ENCODE peak calls at places on chromosome 10, in nine cellular contexts. W, P, Y, K, D, H, Z, I and S are unnamed samples. For H3K4me1 and H3K9me3, the result is how much of the 10 kb centered on the place peaks cover.

GRCh38 chr10:71990706-71991269 is 26.6 kb downstream of the CHST3 start:
- DNase-seq in W (no peak), Z (no peak), D (no peak), H (no peak), K (no peak), Y (no peak), I (no peak), P (no peak), S (no peak)

GRCh38 chr10:72328829-72329204 is 25.9 kb downstream of the DNAJB12 start:
- DNase-seq in P (peak), Y (no peak), I (no peak), D (no peak), K (no peak), W (peak), Z (no peak), H (no peak), S (no peak)

GRCh38 chr10:88342733-88343310 is 240.3 kb downstream of the RNLS start:
- DNase-seq in D (no peak), P (no peak), Z (no peak), Y (no peak), K (no peak), H (no peak), I (peak), W (no peak), S (no peak)

GRCh38 chr10:102504179-102504975 is 605 bp downstream of the SUFU start:
- DNase-seq in Y (peak), K (no peak), H (peak), I (peak), P (peak), D (peak), W (peak), Z (peak), S (peak)

GRCh38 chr10:10891437-10891836 is 126.2 kb upstream of the CELF2 start:
- DNase-seq in Z (peak), D (no peak), I (peak), K (no peak), W (no peak), Y (no peak), H (no peak), P (no peak), S (no peak)

GRCh38 chr10:124562425-124563060 is 100.9 kb downstream of the LHPP start:
- DNase-seq in I (no peak), P (peak), H (no peak), W (no peak), D (no peak), Z (peak), K (no peak), Y (no peak), S (no peak)

GRCh38 chr10:67098460-67098859 is 172.6 kb downstream of the LRRTM3 start:
- DNase-seq in D (no peak), I (no peak), P (no peak), Z (no peak), K (no peak), H (no peak), Y (no peak), W (no peak), S (no peak)

GRCh38 chr10:37713642-37714041 is 143.8 kb downstream of the ZNF248 start:
- DNase-seq in D (no peak), P (no peak), K (no peak), Z (no peak), W (no peak), Y (no peak), H (no peak), I (no peak), S (no peak)

GRCh38 chr10:11719496-11719895 is 22.7 kb upstream of the ECHDC3 start:
- DNase-seq in D (no peak), I (no peak), W (no peak), H (no peak), P (no peak), K (no peak), Z (no peak), Y (no peak), S (no peak)

GRCh38 chr10:70649526-70649925 is 22.8 kb upstream of the ADAMTS14 start:
- DNase-seq in D (no peak), W (no peak), Z (no peak), P (no peak), Y (no peak), K (no peak), I (no peak), H (no peak), S (no peak)

GRCh38 chr10:21531164-21531563 is 2.9 kb upstream of the MLLT10 start:
- DNase-seq in D (no peak), W (no peak), Z (no peak), I (no peak), K (no peak), Y (no peak), P (no peak), H (no peak), S (peak)

GRCh38 chr10:129769381-129770116 is 194.5 kb downstream of the EBF3 start:
- DNase-seq in P (no peak), D (peak), I (no peak), Z (no peak), Y (peak), H (no peak), K (no peak), W (no peak), S (no peak)

GRCh38 chr10:31580646-31581045 is 261.6 kb downstream of the ZEB1 start:
- DNase-seq in I (no peak), K (no peak), Z (no peak), Y (no peak), D (no peak), P (no peak), W (no peak), H (no peak), S (no peak)

GRCh38 chr10:88466786-88467185 is 116.3 kb downstream of the RNLS start:
- DNase-seq in K (no peak), Z (no peak), W (no peak), Y (no peak), P (no peak), H (no peak), I (no peak), D (no peak), S (no peak)

GRCh38 chr10:63206576-63206975 is 73.4 kb downstream of the NRBF2 start:
- DNase-seq in I (no peak), D (no peak), W (no peak), Y (no peak), Z (no peak), H (no peak), P (no peak), K (no peak), S (no peak)

GRCh38 chr10:63206997-63207952 is 74.1 kb downstream of the NRBF2 start:
- DNase-seq in P (no peak), I (peak), Z (no peak), W (no peak), H (peak), Y (peak), K (no peak), D (no peak), S (no peak)

GRCh38 chr10:63210611-63211196 is 77.6 kb downstream of the NRBF2 start:
- DNase-seq in W (no peak), Y (no peak), Z (no peak), K (no peak), D (no peak), I (peak), H (no peak), P (no peak), S (no peak)

GRCh38 chr10:63209703-63210102 is 76.6 kb downstream of the NRBF2 start:
- DNase-seq in H (no peak), Z (no peak), K (no peak), P (no peak), W (no peak), I (no peak), D (no peak), Y (no peak), S (no peak)

DNA sequence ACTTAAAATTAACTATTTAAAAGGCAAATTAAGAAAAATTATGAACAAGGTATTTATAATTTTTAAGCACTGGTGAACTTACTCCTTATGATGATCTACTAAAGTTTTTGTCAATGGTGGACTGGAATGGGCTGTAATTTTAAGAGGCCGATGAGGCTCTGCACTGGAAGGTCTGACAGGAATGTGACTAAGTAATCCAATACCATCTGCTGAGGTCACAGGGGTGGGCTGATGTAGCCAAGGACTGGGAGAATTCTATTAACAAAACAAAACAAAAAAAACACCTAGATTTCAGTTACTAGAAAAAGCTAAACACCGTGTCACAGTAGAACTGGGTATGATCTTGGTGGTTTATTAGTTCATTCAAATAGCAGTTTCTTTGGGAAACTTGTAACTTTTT is 75.9 kb downstream of the NRBF2 start:
- DNase-seq in W (no peak), Y (no peak), P (no peak), I (no peak), D (peak), Z (no peak), K (no peak), H (no peak), S (peak)
- H3K4me1 ChIP-seq in W (under half), Y (half or more), P (under half), I (under half), D (under half), Z (under half), K (under half), H (under half), S (under half)

GRCh38 chr10:43082087-43082486 is 5.2 kb downstream of the RET start:
- DNase-seq in Z (no peak), D (no peak), I (no peak), K (no peak), W (peak), H (no peak), Y (no peak), P (no peak), S (no peak)
- H3K27ac ChIP-seq in Z (no peak), D (no peak), I (no peak), K (no peak), W (no peak), H (no peak), Y (no peak), P (no peak), S (no peak)

GRCh38 chr10:32771217-32771616 is 186.8 kb downstream of the ITGB1 start:
- DNase-seq in D (no peak), Y (no peak), I (no peak), P (no peak), H (no peak), K (no peak), Z (no peak), W (no peak), S (no peak)
- H3K9me3 ChIP-seq in D (under half), Y (under half), I (under half), P (under half), H (under half), K (under half), Z (under half), W (under half), S (under half)

DNA sequence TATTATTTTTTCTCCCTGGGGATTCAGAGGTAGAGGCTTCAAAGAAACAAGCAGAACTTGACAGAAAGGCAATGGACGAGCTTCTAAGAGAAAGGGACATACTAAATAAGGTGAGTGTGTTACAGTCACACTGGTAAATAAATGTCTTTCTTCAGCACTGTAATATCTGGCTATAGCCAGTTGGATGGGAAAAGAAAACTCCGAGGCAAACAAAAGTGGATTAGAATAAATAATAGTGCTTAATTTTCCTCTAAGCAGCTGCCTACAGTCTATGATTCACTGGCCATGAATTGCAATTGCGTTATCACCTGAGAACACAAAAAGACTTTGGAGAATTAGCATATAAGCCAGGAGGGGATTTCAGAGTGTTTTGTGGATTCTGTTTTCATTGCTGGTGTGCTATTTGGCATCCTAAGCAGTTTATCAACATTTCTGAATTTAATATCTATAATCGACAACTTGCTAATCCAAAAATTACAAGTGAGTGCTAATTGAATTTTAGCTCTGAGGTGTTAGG is 23.2 kb downstream of the CFAP58 start:
- DNase-seq in Y (no peak), K (no peak), P (no peak), D (no peak), W (no peak), Z (no peak), H (no peak), I (no peak), S (no peak)
- H3K4me1 ChIP-seq in Y (under half), K (under half), P (under half), D (under half), W (under half), Z (under half), H (under half), I (under half), S (under half)

DNA sequence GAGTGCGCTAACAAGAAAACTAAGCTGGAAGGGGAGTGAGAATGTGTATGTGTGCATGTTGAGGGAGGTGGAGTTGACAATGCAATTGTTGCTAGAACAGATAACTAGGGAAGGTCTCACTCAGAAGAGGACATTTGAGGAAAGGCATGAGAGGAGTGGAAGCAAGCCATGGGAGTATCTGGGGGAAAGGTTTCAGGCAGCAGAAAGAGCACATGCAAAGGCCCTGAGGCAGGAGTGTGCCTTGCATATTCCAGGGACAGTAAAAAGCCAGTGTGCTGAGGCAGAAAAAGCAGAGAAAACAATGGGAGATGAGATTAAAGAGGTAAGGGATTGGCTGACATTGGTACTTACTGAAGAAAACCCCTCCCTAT is 149.6 kb upstream of the ADO start:
- DNase-seq in Y (no peak), W (no peak), D (no peak), P (no peak), I (no peak), Z (no peak), H (no peak), K (no peak), S (no peak)
- H3K27ac ChIP-seq in Y (no peak), W (no peak), D (no peak), P (no peak), I (no peak), Z (no peak), H (no peak), K (no peak), S (no peak)

GRCh38 chr10:422675-423074 is 266.8 kb downstream of the DIP2C start:
- DNase-seq in D (no peak), H (no peak), W (no peak), Y (no peak), P (no peak), K (no peak), Z (no peak), I (no peak), S (no peak)
- H3K9me3 ChIP-seq in D (under half), H (under half), W (under half), Y (under half), P (under half), K (under half), Z (under half), I (under half), S (under half)

DNA sequence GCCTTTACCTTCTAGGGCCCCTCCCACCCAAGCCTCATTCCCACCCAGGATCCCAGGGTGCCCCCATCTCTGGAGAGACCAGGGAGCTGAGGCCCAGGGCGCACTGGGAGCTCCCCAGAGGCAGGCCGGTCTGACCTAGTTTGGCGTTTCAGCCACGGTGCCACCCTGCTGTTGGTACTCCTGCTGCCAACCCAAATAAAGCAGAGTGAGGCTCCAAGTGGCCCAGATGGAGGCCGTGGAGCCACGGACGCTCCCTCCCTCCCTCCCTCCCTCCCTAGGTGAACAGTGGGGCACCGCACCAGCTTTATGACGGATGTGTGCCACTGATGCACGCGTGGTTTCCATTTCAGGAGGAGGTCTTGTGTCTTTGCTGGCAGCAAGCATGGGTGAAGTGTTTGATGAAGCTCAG is 1.8 kb downstream of the INPP5A start:
- DNase-seq in I (no peak), Y (peak), W (peak), K (no peak), Z (peak), P (peak), D (no peak), H (peak), S (no peak)
- H3K4me1 ChIP-seq in I (under half), Y (half or more), W (under half), K (under half), Z (half or more), P (under half), D (under half), H (under half), S (under half)